ENCODE peak calls at places on chromosomes 12 and 14, in eight cellular contexts. C is HFFc6; T is CD8-positive, alpha-beta T cell; H is endothelial cell; Y is astrocyte of the spinal cord; S is fibroblast of pulmonary artery; P is endodermal cell; L is heart left ventricle. Z is an unnamed sample.

GRCh38 chr12:131943389-131943788 is 6.4 kb upstream of the EP400 start:
- DNase-seq in C (no peak), T (no peak), H (no peak), Y (no peak), S (no peak), P (peak), L (no peak), Z (no peak)

GRCh38 chr12:109863961-109864712 is 16.2 kb downstream of the GLTP start:
- DNase-seq in C (no peak), T (no peak), H (no peak), Y (peak), S (peak), P (no peak), L (no peak), Z (no peak)

GRCh38 chr14:35333797-35334743 is 41.9 kb downstream of the PSMA6 start:
- DNase-seq in C (no peak), T (peak), H (no peak), Y (no peak), S (no peak), P (peak), L (no peak), Z (no peak)

GRCh38 chr12:78494911-78495310 is 369.7 kb upstream of the SYT1 start:
- DNase-seq in C (peak), T (no peak), H (no peak), Y (peak), S (peak), P (no peak), L (no peak), Z (no peak)

GRCh38 chr14:103007555-103007954 is 49.8 kb downstream of the CDC42BPB start:
- DNase-seq in C (no peak), T (no peak), H (no peak), Y (no peak), S (no peak), P (no peak), L (peak), Z (no peak)

GRCh38 chr14:83085141-83085540 is 1551.5 kb upstream of the SEL1L start:
- DNase-seq in C (no peak), T (no peak), H (no peak), Y (no peak), S (no peak), P (no peak), L (no peak), Z (no peak)

GRCh38 chr14:96676161-96676560 is 121.0 kb upstream of the VRK1 start:
- DNase-seq in C (no peak), T (no peak), H (no peak), Y (peak), S (peak), P (no peak), L (no peak), Z (no peak)

GRCh38 chr12:65607271-65607880 is 216.9 kb upstream of the HMGA2 start:
- DNase-seq in C (no peak), T (no peak), H (no peak), Y (peak), S (no peak), P (no peak), L (no peak), Z (no peak)

GRCh38 chr14:96811265-96811664 is 14.1 kb downstream of the VRK1 start:
- DNase-seq in C (peak), T (no peak), H (no peak), Y (peak), S (peak), P (no peak), L (no peak), Z (no peak)

GRCh38 chr12:51959211-51959610 is 7.7 kb downstream of the ACVR1B start:
- DNase-seq in C (no peak), T (no peak), H (no peak), Y (no peak), S (peak), P (peak), L (no peak), Z (no peak)

GRCh38 chr12:79661629-79662028 is 29.1 kb downstream of the PAWR start:
- DNase-seq in C (no peak), T (no peak), H (no peak), Y (peak), S (no peak), P (no peak), L (no peak), Z (no peak)

GRCh38 chr12:101743724-101744472 is 4.6 kb upstream of the SYCP3 start:
- DNase-seq in C (no peak), T (peak), H (no peak), Y (no peak), S (no peak), P (no peak), L (no peak), Z (peak)
- TF ChIP-seq CTCF in C (no peak), T (no peak), H (no peak), Y (no peak), S (no peak), P (no peak), L (no peak), Z (peak)

GRCh38 chr14:74905595-74906142 is 17.4 kb downstream of the RPS6KL1 start:
- DNase-seq in C (peak), T (peak), H (peak), Y (peak), S (peak), P (peak), L (peak), Z (no peak)

GRCh38 chr14:74907744-74908143 is 15.3 kb downstream of the RPS6KL1 start:
- DNase-seq in C (no peak), T (no peak), H (no peak), Y (no peak), S (no peak), P (no peak), L (no peak), Z (no peak)

GRCh38 chr14:74904623-74905503 is 18.2 kb downstream of the RPS6KL1 start:
- DNase-seq in C (no peak), T (no peak), H (no peak), Y (no peak), S (no peak), P (no peak), L (no peak), Z (no peak)

GRCh38 chr14:74908861-74909341 is 14.2 kb downstream of the RPS6KL1 start:
- DNase-seq in C (no peak), T (no peak), H (no peak), Y (no peak), S (no peak), P (no peak), L (no peak), Z (no peak)

GRCh38 chr14:74906923-74907620 is 16.0 kb downstream of the RPS6KL1 start:
- DNase-seq in C (no peak), T (no peak), H (no peak), Y (no peak), S (no peak), P (peak), L (no peak), Z (no peak)
- TF ChIP-seq CTCF in C (peak), T (no peak), H (peak), Y (peak), S (no peak), P (peak), L (peak), Z (peak)

DNA sequence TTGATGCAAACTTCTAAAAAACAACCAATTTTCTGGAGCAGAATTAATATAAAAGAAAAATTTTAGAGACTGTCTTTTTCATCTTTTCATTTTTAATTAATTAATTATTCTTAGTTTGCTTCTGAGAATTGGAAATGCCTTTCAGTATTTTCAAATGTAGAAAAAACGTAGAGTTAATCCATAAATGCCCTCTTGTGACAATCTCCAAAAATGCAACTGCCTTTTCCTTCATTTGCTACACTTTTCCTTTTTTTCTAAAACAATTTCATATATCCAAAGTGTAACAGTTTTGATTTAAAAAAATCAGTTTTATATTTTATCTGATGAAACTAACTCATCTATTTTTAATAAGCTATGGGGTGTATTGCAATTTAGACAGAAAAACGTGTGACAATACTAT is 409.3 kb downstream of the PRKD1 start:
- DNase-seq in C (peak), T (no peak), H (no peak), Y (peak), S (peak), P (no peak), L (no peak), Z (no peak)
- TF ChIP-seq CTCF in C (peak), T (no peak), H (no peak), Y (peak), S (peak), P (peak), L (no peak), Z (no peak)

GRCh38 chr14:39607978-39608377 is 175.7 kb upstream of the FBXO33 start:
- DNase-seq in C (no peak), T (no peak), H (no peak), Y (no peak), S (no peak), P (no peak), L (no peak), Z (no peak)
- TF ChIP-seq CTCF in C (no peak), T (no peak), H (no peak), Y (no peak), S (no peak), P (no peak), L (no peak), Z (no peak)

DNA sequence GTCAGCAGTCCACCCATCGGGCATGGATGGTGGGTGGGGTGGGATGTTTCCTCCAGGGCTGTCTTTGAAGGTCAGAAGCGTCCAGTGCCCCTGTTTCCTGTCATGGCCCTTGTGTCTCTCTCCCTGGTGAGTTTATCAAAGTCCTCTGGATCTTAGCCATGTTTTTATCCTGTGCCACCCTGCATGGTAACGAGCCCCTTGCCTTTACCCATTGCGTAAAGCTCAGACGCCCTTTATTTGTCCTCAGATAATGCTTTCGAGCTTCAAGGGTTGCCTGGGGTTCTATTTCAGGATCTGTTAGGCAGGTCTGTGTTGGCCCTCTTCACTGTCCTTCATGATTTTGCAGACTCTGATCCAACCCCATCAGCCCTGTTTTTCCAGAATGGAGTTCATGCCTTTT is 172.9 kb downstream of the TSPAN9 start:
- DNase-seq in C (no peak), T (no peak), H (no peak), Y (no peak), S (no peak), P (no peak), L (peak), Z (no peak)
- TF ChIP-seq CTCF in C (no peak), T (no peak), H (no peak), Y (no peak), S (no peak), P (no peak), L (no peak), Z (no peak)

DNA sequence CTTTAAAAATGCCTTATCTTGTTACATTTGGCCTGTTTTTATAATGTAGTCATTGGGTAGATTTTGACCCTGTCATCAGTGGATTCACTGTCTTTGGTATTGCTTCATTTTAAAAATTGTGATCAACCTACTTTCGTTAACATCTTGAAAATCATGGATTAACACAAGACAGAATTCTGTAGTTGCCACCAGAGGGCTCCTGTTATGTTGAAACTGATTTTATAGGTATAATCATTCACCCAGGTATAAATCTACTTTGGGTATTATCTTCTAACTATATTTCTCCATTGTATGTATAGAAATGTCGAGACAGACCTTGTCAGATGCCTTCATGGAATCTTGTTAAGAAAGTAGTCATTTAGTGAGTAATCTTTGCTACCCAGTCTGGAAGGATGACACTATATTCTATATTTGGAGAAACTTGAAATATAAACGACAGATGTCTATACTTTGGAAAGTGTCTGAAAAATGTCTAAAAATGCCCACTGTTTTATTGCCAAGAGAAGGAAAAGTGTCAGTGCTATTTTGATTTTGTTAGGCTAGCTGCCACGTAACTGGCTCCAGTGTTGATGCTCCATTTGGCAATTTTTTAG is 129.4 kb downstream of the PELI2 start:
- DNase-seq in C (peak), T (no peak), H (no peak), Y (peak), S (peak), P (no peak), L (no peak), Z (no peak)
- TF ChIP-seq CTCF in C (peak), T (no peak), H (peak), Y (peak), S (peak), P (peak), L (peak), Z (peak)